ENCODE peak calls at places on chromosomes 11 and 22, in six cellular contexts. P is tibial nerve; H is T47D; T is adipocyte; L is hepatocyte; N is stimulated activated CD8-positive, alpha-beta memory T cell treated with anti-CD3 and anti-CD28 coated beads, Interleukin-15, amount 100 ng/mL, for 24 hours. X is an unnamed sample.

GRCh38 chr22:38923463-38924196 is 33.8 kb upstream of the APOBEC3A start:
- DNase-seq in P (peak; percentile 65), H (peak; percentile 77), T (peak; percentile 77), L (peak; percentile 87), N (no peak), X (peak; percentile 91)

GRCh38 chr22:19998232-19998951 is 18.2 kb downstream of the ARVCF start:
- DNase-seq in P (no peak), H (no peak), T (no peak), L (no peak), N (no peak), X (no peak)

GRCh38 chr11:79198203-79198897 is 242.5 kb downstream of the TENM4 start:
- DNase-seq in P (no peak), H (no peak), T (no peak), L (no peak), N (no peak), X (no peak)

GRCh38 chr11:61671527-61671926 is 8.7 kb upstream of the DAGLA start:
- DNase-seq in P (no peak), H (no peak), T (no peak), L (peak; percentile 73), N (no peak), X (no peak)

GRCh38 chr11:1196516-1197391 is 26.1 kb upstream of the MUC5B start:
- DNase-seq in P (no peak), H (no peak), T (no peak), L (no peak), N (no peak), X (no peak)

GRCh38 chr11:119886667-119887230 is 157.7 kb upstream of the NECTIN1 start:
- DNase-seq in P (no peak), H (no peak), T (no peak), L (no peak), N (no peak), X (no peak)

GRCh38 chr11:19352736-19353110 is 112.0 kb upstream of the E2F8 start:
- DNase-seq in P (no peak), H (no peak), T (no peak), L (no peak), N (no peak), X (no peak)

GRCh38 chr11:69166186-69167115 is 10.7 kb downstream of the SMIM38 start:
- DNase-seq in P (no peak), H (no peak), T (peak; percentile 89), L (peak; percentile 73), N (no peak), X (peak; percentile 78)

GRCh38 chr11:67558084-67558772 is 25.4 kb upstream of the GSTP1 start:
- DNase-seq in P (no peak), H (no peak), T (no peak), L (no peak), N (no peak), X (no peak)

GRCh38 chr11:57480409-57481137 is 20.2 kb downstream of the RTN4RL2 start:
- DNase-seq in P (peak; percentile 53), H (peak; percentile 86), T (peak; percentile 63), L (peak; percentile 78), N (no peak), X (peak; percentile 37)